ENCODE peak calls at places on chromosomes 3 and 15, in ten cellular contexts. Y, C, W, T, P, S, Z, X, Q and G are unnamed samples. For H3K4me1, the result is how much of the 10 kb centered on the place peaks cover.

GRCh38 chr15:26017665-26018064 is 154.5 kb upstream of the ATP10A start:
- DNase-seq in T (no peak), S (no peak), P (no peak), Q (no peak), C (no peak), X (no peak), Z (no peak), Y (no peak), W (no peak), G (no peak)

GRCh38 chr3:100197876-100198275 is 62.9 kb upstream of the TBC1D23 start:
- DNase-seq in Z (no peak), S (no peak), C (no peak), T (no peak), P (no peak), W (no peak), Q (no peak), X (no peak), Y (no peak), G (no peak)

GRCh38 chr3:122178711-122179110 is 4.8 kb upstream of the CASR start:
- DNase-seq in P (no peak), X (no peak), W (no peak), Z (no peak), S (no peak), Q (no peak), C (no peak), Y (no peak), T (no peak), G (no peak)

GRCh38 chr15:36449084-36449661 is 130.3 kb upstream of the CDIN1 start:
- DNase-seq in Z (peak), Y (peak), P (peak), T (no peak), C (no peak), S (no peak), X (no peak), W (peak), Q (peak), G (no peak)

GRCh38 chr3:155243512-155243921 is 50.0 kb downstream of the STRIT1 start:
- DNase-seq in T (no peak), S (no peak), Q (no peak), C (no peak), X (no peak), W (no peak), P (no peak), Z (peak), Y (no peak), G (no peak)

GRCh38 chr3:109927726-109928125 is 590.4 kb upstream of the DPPA4 start:
- DNase-seq in T (no peak), C (no peak), X (no peak), Z (peak), W (no peak), Y (peak), S (no peak), P (no peak), Q (no peak), G (no peak)

GRCh38 chr15:60798821-60799220 is 319.9 kb upstream of the ICE2 start:
- DNase-seq in Z (peak), Y (no peak), T (no peak), Q (no peak), X (no peak), W (no peak), S (no peak), C (no peak), P (no peak), G (no peak)

GRCh38 chr15:90881181-90881977 is 2.9 kb upstream of the FES start:
- DNase-seq in S (no peak), Q (no peak), X (no peak), W (no peak), Y (no peak), T (no peak), Z (no peak), C (no peak), P (no peak), G (peak)

GRCh38 chr3:42123012-42123581 is 31.9 kb downstream of the TRAK1 start:
- DNase-seq in X (no peak), P (no peak), Z (peak), T (no peak), W (no peak), Y (peak), C (no peak), Q (no peak), S (peak), G (no peak)

GRCh38 chr3:42122261-42123011 is 31.3 kb downstream of the TRAK1 start:
- DNase-seq in P (no peak), Q (no peak), X (no peak), W (no peak), Y (peak), Z (peak), C (no peak), T (no peak), S (no peak), G (no peak)

GRCh38 chr3:42120866-42121265 is 29.7 kb downstream of the TRAK1 start:
- DNase-seq in Q (no peak), X (no peak), C (no peak), Z (no peak), P (no peak), T (no peak), S (no peak), Y (no peak), W (no peak), G (peak)

GRCh38 chr3:42127226-42127625 is 36.1 kb downstream of the TRAK1 start:
- DNase-seq in W (no peak), P (no peak), Q (no peak), X (no peak), T (no peak), C (no peak), Y (no peak), S (no peak), Z (no peak), G (no peak)

GRCh38 chr3:42123824-42124500 is 32.8 kb downstream of the TRAK1 start:
- DNase-seq in Z (no peak), T (no peak), Q (no peak), S (no peak), C (no peak), P (no peak), X (no peak), W (no peak), Y (no peak), G (no peak)
- H3K4me1 ChIP-seq in Z (under half), T (under half), Q (under half), S (under half), C (under half), P (under half), X (under half), W (under half), Y (under half), G (under half)

GRCh38 chr3:126859415-126860246 is 123.3 kb upstream of the PLXNA1 start:
- DNase-seq in C (no peak), Z (peak), T (no peak), Q (no peak), W (no peak), S (no peak), P (no peak), X (no peak), Y (no peak), G (no peak)
- H3K27ac ChIP-seq in C (no peak), Z (peak), T (no peak), Q (no peak), W (no peak), S (no peak), P (no peak), X (no peak), Y (no peak), G (no peak)

GRCh38 chr3:152278674-152279427 is 10.1 kb downstream of the MBNL1 start:
- DNase-seq in P (no peak), X (no peak), T (no peak), Z (peak), S (no peak), W (no peak), Q (no peak), Y (no peak), C (no peak), G (no peak)
- H3K4me1 ChIP-seq in P (half or more), X (under half), T (half or more), Z (half or more), S (half or more), W (under half), Q (half or more), Y (under half), C (half or more), G (under half)

GRCh38 chr3:159787794-159788205 is 200.8 kb upstream of the IL12A start:
- DNase-seq in W (no peak), X (no peak), S (no peak), Y (peak), T (no peak), C (no peak), Q (no peak), Z (peak), P (no peak), G (no peak)

GRCh38 chr3:159788291-159788690 is 200.3 kb upstream of the IL12A start:
- DNase-seq in Y (peak), W (no peak), T (no peak), S (no peak), Z (no peak), C (no peak), X (no peak), Q (no peak), P (no peak), G (no peak)

GRCh38 chr3:159787191-159787590 is 201.4 kb upstream of the IL12A start:
- DNase-seq in Z (peak), P (peak), Y (peak), T (no peak), W (no peak), X (no peak), C (no peak), S (no peak), Q (no peak), G (no peak)

GRCh38 chr3:159789742-159790635 is 198.6 kb upstream of the IL12A start:
- DNase-seq in S (no peak), Z (no peak), Y (no peak), Q (no peak), W (no peak), T (no peak), X (no peak), P (no peak), C (no peak), G (no peak)

DNA sequence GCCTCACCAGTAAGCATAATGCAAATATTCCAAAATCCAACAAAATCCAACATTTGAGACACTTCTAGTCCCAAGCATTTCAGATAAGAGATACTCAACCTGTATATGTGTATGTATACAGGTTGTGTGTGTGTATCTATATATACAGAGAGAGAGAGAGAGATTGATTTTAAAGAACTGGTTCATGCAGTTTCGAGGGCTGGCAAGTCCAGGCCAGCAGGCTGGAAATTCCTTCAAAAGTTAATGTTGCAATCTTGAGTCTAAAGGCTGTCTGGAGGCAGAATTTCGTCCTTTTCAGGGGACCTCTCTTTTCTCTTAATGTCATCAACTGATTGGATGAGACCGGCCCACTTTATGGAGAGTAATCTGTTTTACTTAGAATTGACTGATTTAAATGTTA is 199.6 kb upstream of the IL12A start:
- DNase-seq in X (no peak), W (no peak), T (no peak), Y (no peak), S (no peak), C (no peak), Q (no peak), Z (no peak), P (no peak), G (no peak)
- H3K27ac ChIP-seq in X (peak), W (no peak), T (no peak), Y (no peak), S (no peak), C (no peak), Q (no peak), Z (no peak), P (no peak), G (peak)